ENCODE peak calls at places on chromosomes 11 and 22, in four cellular contexts. F is fibroblast of lung, E is pancreas, X is PC-3. B is an unnamed sample.

GRCh38 chr22:24595228-24595627 is 2.4 kb upstream of the LRRC75B start:
- DNase-seq in F (no peak), E (no peak), X (no peak), B (no peak)

GRCh38 chr22:43945632-43946390 is 9.4 kb upstream of the SAMM50 start:
- DNase-seq in F (peak; percentile 45), E (peak; percentile 24), X (peak; percentile 62), B (peak; percentile 44)

GRCh38 chr11:57276857-57277505 is 39.9 kb upstream of the APLNR start:
- DNase-seq in F (no peak), E (no peak), X (no peak), B (no peak)

GRCh38 chr22:49790912-49791311 is 36.8 kb downstream of the BRD1 start:
- DNase-seq in F (no peak), E (no peak), X (no peak), B (no peak)

GRCh38 chr11:14308114-14308896 is 50.7 kb downstream of the RRAS2 start:
- DNase-seq in F (peak; percentile 48), E (no peak), X (peak; percentile 62), B (peak; percentile 20)

GRCh38 chr22:30868663-30869385 is 99.8 kb downstream of the MORC2 start:
- DNase-seq in F (peak; percentile 50), E (no peak), X (no peak), B (no peak)

GRCh38 chr22:30127749-30128166 is 47.5 kb downstream of the HORMAD2 start:
- DNase-seq in F (peak; percentile 89), E (no peak), X (no peak), B (no peak)

GRCh38 chr11:60852060-60852638 is 3.6 kb downstream of the PTGDR2 start:
- DNase-seq in F (no peak), E (peak; percentile 54), X (no peak), B (no peak)

GRCh38 chr11:69732910-69733309 is 29.1 kb upstream of the FGF19 start:
- DNase-seq in F (no peak), E (no peak), X (no peak), B (no peak)

GRCh38 chr11:82796970-82797594 is 63.4 kb upstream of the FAM181B start:
- DNase-seq in F (no peak), E (no peak), X (no peak), B (no peak)

GRCh38 chr11:117953029-117953671 is 23.9 kb upstream of the TMPRSS13 start:
- DNase-seq in F (no peak), E (no peak), X (no peak), B (peak; percentile 74)

GRCh38 chr11:114315749-114316368 is 19.7 kb downstream of the NNMT start:
- DNase-seq in F (no peak), E (peak; percentile 39), X (peak; percentile 94), B (peak; percentile 6)

GRCh38 chr11:72239296-72239848 is 4.6 kb downstream of the PHOX2A start:
- DNase-seq in F (peak; percentile 70), E (peak; percentile 43), X (peak; percentile 47), B (no peak)

GRCh38 chr11:46948378-46949131 is 12.0 kb downstream of the CSTPP1 start:
- DNase-seq in F (peak; percentile 93), E (no peak), X (peak; percentile 81), B (no peak)

GRCh38 chr11:102470257-102470656 is 17.7 kb upstream of the TMEM123 start:
- DNase-seq in F (no peak), E (no peak), X (no peak), B (peak; percentile 69)

GRCh38 chr11:116710762-116711161 is 62.0 kb downstream of the BUD13 start:
- DNase-seq in F (no peak), E (no peak), X (no peak), B (no peak)

GRCh38 chr11:86811637-86812321 is 11.4 kb downstream of the PRSS23 start:
- DNase-seq in F (peak; percentile 81), E (peak; percentile 35), X (peak; percentile 76), B (no peak)

GRCh38 chr11:16928052-16928451 is 86.2 kb downstream of the PLEKHA7 start:
- DNase-seq in F (no peak), E (no peak), X (no peak), B (no peak)

GRCh38 chr11:15313862-15314261 is 199.1 kb downstream of the INSC start:
- DNase-seq in F (no peak), E (no peak), X (no peak), B (no peak)

GRCh38 chr11:117735350-117735977 is 61.6 kb downstream of the DSCAML1 start:
- DNase-seq in F (no peak), E (no peak), X (no peak), B (no peak)

GRCh38 chr11:119722281-119722794 is 6.7 kb downstream of the NECTIN1 start:
- DNase-seq in F (no peak), E (peak; percentile 95), X (no peak), B (no peak)

GRCh38 chr11:128472128-128473110 is 114.9 kb downstream of the ETS1 start:
- DNase-seq in F (peak; percentile 68), E (no peak), X (peak; percentile 77), B (peak; percentile 82)

GRCh38 chr22:43129426-43130425 is 13.5 kb downstream of the MCAT start:
- DNase-seq in F (no peak), E (no peak), X (no peak), B (no peak)

GRCh38 chr22:43478621-43479285 is 66.9 kb downstream of the MPPED1 start:
- DNase-seq in F (no peak), E (no peak), X (no peak), B (no peak)

GRCh38 chr11:102187416-102188125 is 77.3 kb downstream of the YAP1 start:
- DNase-seq in F (no peak), E (no peak), X (no peak), B (no peak)

GRCh38 chr11:24391165-24391564 is 105.7 kb upstream of the LUZP2 start:
- DNase-seq in F (peak; percentile 70), E (no peak), X (peak; percentile 63), B (no peak)

GRCh38 chr11:12770966-12771597 is 96.9 kb downstream of the TEAD1 start:
- DNase-seq in F (no peak), E (no peak), X (no peak), B (no peak)
- H3K4me1 ChIP-seq in F (peaks cover 40% of the 10 kb centered on the region), E (no peaks in the 10 kb centered on the region), X (peaks cover 42% of the 10 kb centered on the region), B (no peaks in the 10 kb centered on the region)

GRCh38 chr11:20670932-20671403 is 1.6 kb downstream of the NELL1 start:
- DNase-seq in F (no peak), E (no peak), X (no peak), B (no peak)

GRCh38 chr11:20668844-20669832 is at the start of gene NELL1:
- DNase-seq in F (no peak), E (no peak), X (no peak), B (no peak)

GRCh38 chr11:20669833-20670684 is 673 bp downstream of the NELL1 start:
- DNase-seq in F (no peak), E (no peak), X (no peak), B (no peak)

GRCh38 chr11:20671856-20672546 is 2.6 kb downstream of the NELL1 start:
- DNase-seq in F (no peak), E (no peak), X (peak; percentile 20), B (no peak)

DNA sequence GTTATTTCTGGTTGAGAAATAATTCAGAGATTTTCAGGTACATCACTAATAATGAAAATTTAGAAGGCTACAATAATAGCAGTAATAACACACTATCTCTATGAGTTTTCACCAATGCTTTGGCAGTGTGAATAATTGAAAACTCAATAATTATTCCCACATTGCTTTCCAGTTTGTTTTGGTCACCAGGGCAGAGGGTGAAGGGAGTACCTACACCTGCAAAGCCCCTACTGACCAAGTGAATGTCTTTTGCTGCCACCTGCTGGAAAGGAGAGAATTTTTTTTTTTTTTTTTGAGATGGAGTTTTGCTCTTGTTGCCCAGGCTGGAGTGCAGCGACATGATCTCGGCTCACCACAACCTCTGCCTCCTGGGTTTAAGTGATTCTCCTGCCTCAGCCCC is 3.2 kb downstream of the NELL1 start:
- DNase-seq in F (no peak), E (no peak), X (peak; percentile 16), B (no peak)
- H3K27me3 ChIP-seq in F (peaks cover 22% of the 10 kb centered on the region), E (no peaks in the 10 kb centered on the region), X (peaks cover 15% of the 10 kb centered on the region), B (peaks cover 12% of the 10 kb centered on the region)

DNA sequence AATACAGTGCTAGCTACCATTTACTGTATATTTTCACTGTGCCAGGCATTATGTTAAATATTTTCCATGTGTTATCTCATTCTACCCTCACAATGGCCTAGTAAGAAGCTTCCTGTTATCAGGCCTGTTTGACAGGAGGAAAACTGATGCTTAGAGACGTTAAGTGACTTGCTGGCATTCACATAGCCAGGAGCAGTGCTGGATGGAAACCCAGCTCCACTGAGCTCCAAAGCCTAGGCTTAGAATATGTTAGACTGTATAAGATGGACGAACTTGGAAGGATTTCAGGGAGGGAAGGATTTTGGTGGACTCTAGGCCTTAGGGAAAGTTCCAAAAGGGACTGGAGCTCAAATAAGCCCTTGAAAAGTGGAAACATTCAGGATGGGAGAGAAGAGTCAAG is 2.1 kb downstream of the CD44 start:
- DNase-seq in F (no peak), E (no peak), X (no peak), B (peak; percentile 24)
- H3K27ac ChIP-seq in F (peak overlapping the region; percentile 91), E (no peak overlapping the region), X (peak overlapping the region; percentile 82), B (peak overlapping the region; percentile 98)

DNA sequence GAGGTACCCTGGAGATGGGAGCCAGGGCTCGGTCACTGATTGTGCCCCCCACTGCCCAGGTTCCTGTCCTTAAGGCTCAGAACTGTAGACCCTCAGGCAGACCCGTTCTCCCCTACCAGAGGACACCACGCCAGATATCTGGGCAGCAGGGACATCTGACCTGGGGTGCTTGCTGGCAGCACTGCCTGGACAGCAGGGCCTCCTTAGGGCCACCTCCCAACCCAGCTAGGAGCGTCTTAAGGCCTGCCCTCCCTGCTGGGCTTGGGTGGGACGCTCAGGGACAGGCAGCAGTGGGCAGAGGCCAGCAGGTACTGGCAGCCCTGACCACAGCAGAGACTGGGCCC is 3.1 kb downstream of the POLR2L start:
- DNase-seq in F (no peak), E (no peak), X (no peak), B (no peak)
- H3K4me1 ChIP-seq in F (peaks cover 23% of the 10 kb centered on the region), E (peaks cover 4% of the 10 kb centered on the region), X (peaks cover 33% of the 10 kb centered on the region), B (peaks cover 31% of the 10 kb centered on the region)

GRCh38 chr22:22397292-22397870 is 111.2 kb downstream of the ZNF280B start:
- DNase-seq in F (peak; percentile 23), E (no peak), X (peak; percentile 74), B (no peak)
- H3K27me3 ChIP-seq in F (peaks cover 2% of the 10 kb centered on the region), E (no peaks in the 10 kb centered on the region), X (no peaks in the 10 kb centered on the region), B (no peaks in the 10 kb centered on the region)

GRCh38 chr11:95714853-95715776 is 74.5 kb downstream of the FAM76B start:
- DNase-seq in F (no peak), E (no peak), X (no peak), B (no peak)
- H3K27ac ChIP-seq in F (no peak overlapping the region), E (no peak overlapping the region), X (no peak overlapping the region), B (no peak overlapping the region)

DNA sequence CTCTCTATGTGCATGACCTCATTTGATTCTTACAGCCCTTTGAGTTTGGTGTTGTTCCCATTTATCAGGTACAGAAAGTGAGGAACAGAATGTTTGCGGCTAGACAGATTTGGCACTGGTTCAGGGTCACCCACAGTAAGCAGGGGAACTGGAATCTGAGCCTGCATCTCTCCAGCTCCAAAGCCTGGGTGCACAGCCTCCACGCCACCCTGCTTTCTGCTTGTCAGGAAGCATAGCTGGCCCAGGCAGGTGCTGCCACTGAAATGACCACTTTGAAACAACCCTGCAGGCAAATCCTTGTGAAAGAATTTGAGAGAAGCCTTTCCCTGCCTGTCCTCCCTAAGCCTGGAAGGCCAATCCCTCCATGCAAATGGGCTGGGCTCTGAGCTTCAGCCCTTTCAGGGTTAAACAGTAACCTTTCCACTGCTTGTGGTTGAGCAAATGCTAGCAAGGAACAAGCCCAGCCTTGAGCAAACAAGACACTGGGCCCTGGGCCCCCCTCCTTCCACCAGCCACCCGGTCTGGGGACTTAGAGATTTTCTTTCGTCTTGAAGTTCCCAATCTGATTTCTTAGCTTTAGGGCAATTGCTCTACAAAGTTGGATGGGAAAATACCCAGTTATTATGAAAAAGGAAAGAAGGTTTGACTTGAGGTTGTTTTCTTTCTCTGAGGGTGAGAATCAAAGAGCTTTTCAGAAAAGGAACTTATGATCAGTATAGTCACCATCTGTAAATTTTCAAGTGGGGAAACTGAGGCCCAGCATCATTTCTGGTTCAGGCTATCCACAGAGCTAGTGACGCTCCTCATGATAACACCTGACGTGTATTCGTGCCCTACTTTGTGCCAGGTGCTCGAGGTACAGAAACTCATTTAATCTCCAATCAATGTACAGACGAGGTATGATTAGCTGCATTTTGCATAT is 19.4 kb downstream of the EHF start:
- DNase-seq in F (no peak), E (peak; percentile 84), X (peak; percentile 95), B (no peak)
- H3K4me1 ChIP-seq in F (peaks cover 4% of the 10 kb centered on the region), E (peaks cover 77% of the 10 kb centered on the region), X (peaks cover 70% of the 10 kb centered on the region), B (no peaks in the 10 kb centered on the region)

B was measured in CD4-positive, alpha-beta memory T cell.